ENCODE peak calls at places on chromosomes 6 and 20, in seven cellular contexts. N is H9, H is IMR-90, L is neuronal stem cell, C is H1, Z is mesenchymal stem cell, O is trophoblast cell. J is an unnamed sample.

GRCh38 chr6:158028876-158029275 is 47.2 kb downstream of the SYNJ2 start:
- DNase-seq in C (no peak), Z (no peak), N (no peak), H (no peak), O (no peak), L (no peak), J (no peak)

GRCh38 chr6:46972521-46972920 is 50.8 kb upstream of the ADGRF5 start:
- DNase-seq in H (no peak), O (no peak), Z (no peak), L (no peak), N (no peak), C (no peak), J (no peak)

GRCh38 chr20:17530716-17531536 is at the start of gene BFSP1:
- DNase-seq in L (peak; percentile 95), O (peak; percentile 46), N (peak; percentile 72), H (peak; percentile 52), C (peak; percentile 82), Z (peak; percentile 69), J (peak; percentile 72)

GRCh38 chr6:81228912-81229540 is 523.5 kb downstream of the TENT5A start:
- DNase-seq in C (no peak), O (no peak), N (no peak), H (peak; percentile 36), Z (peak; percentile 96), L (no peak), J (no peak)

GRCh38 chr20:57225830-57226229 is 40.6 kb downstream of the BMP7 start:
- DNase-seq in L (no peak), Z (no peak), N (no peak), H (no peak), C (no peak), O (no peak), J (no peak)

GRCh38 chr6:112912351-112913101 is 565.4 kb downstream of the RFPL4B start:
- DNase-seq in N (no peak), H (peak; percentile 41), L (no peak), Z (peak; percentile 13), C (no peak), O (no peak), J (no peak)

GRCh38 chr6:52526634-52527033 is 50.2 kb downstream of the TRAM2 start:
- DNase-seq in O (peak; percentile 42), H (peak; percentile 67), C (no peak), N (no peak), Z (peak; percentile 63), L (no peak), J (peak; percentile 71)

GRCh38 chr6:15668918-15669317 is 6.1 kb upstream of the DTNBP1 start:
- DNase-seq in H (no peak), O (no peak), N (no peak), C (no peak), Z (no peak), L (no peak), J (no peak)

GRCh38 chr6:84606860-84607259 is 157.5 kb downstream of the TBX18 start:
- DNase-seq in C (no peak), L (no peak), N (no peak), H (no peak), O (no peak), Z (no peak), J (no peak)

GRCh38 chr6:33288942-33289783 is at the start of the genes PFDN6 and WDR46:
- DNase-seq in L (peak; percentile 78), C (peak; percentile 84), Z (peak; percentile 96), O (peak; percentile 82), H (peak; percentile 88), N (peak; percentile 89), J (peak; percentile 95)

GRCh38 chr20:24235224-24235735 is 234.1 kb upstream of the SYNDIG1 start:
- DNase-seq in Z (no peak), N (no peak), H (no peak), C (no peak), L (no peak), O (no peak), J (no peak)

GRCh38 chr20:57652865-57653545 is 32.8 kb upstream of the ZBP1 start:
- DNase-seq in N (peak; percentile 22), O (no peak), Z (no peak), L (no peak), H (no peak), C (no peak), J (no peak)

GRCh38 chr6:138307352-138307751 is 70.4 kb upstream of the SMIM28 start:
- DNase-seq in N (no peak), O (peak; percentile 58), C (no peak), H (no peak), Z (no peak), L (no peak), J (no peak)

GRCh38 chr20:56826971-56827645 is 198.0 kb downstream of the TFAP2C start:
- DNase-seq in C (no peak), H (no peak), O (peak; percentile 82), Z (peak; percentile 71), L (no peak), N (no peak), J (no peak)

GRCh38 chr6:116008470-116009229 is 52.0 kb downstream of the FRK start:
- DNase-seq in H (peak; percentile 58), Z (peak; percentile 86), C (no peak), N (no peak), L (no peak), O (no peak), J (peak; percentile 32)

GRCh38 chr6:116444092-116444491 is 17.1 kb upstream of the CALHM6 start:
- DNase-seq in L (no peak), H (peak; percentile 51), O (no peak), N (no peak), C (no peak), Z (peak; percentile 47), J (peak; percentile 40)

GRCh38 chr6:111361648-111362047 is 121.4 kb downstream of the REV3L start:
- DNase-seq in H (peak; percentile 43), Z (peak; percentile 67), C (no peak), O (peak; percentile 12), L (peak; percentile 20), N (peak; percentile 48), J (peak; percentile 76)

GRCh38 chr6:142763205-142763604 is 181.8 kb downstream of the HIVEP2 start:
- DNase-seq in H (peak; percentile 55), O (peak; percentile 55), N (no peak), Z (no peak), L (no peak), C (no peak), J (no peak)

GRCh38 chr6:142760152-142760551 is 184.8 kb downstream of the HIVEP2 start:
- DNase-seq in H (peak; percentile 57), C (no peak), L (no peak), Z (no peak), O (no peak), N (no peak), J (no peak)

GRCh38 chr6:142758257-142759025 is 186.5 kb downstream of the HIVEP2 start:
- DNase-seq in Z (no peak), C (no peak), H (no peak), L (no peak), N (no peak), O (no peak), J (no peak)

GRCh38 chr6:142761756-142762155 is 183.2 kb downstream of the HIVEP2 start:
- DNase-seq in N (no peak), C (no peak), O (peak; percentile 38), H (no peak), L (no peak), Z (no peak), J (no peak)

GRCh38 chr6:142764306-142764705 is 180.7 kb downstream of the HIVEP2 start:
- DNase-seq in Z (no peak), H (no peak), O (no peak), N (no peak), L (no peak), C (no peak), J (no peak)
- H2BK120ac ChIP-seq in Z (no peak overlapping the region), H (no peak overlapping the region), O (no peak overlapping the region), N (no peak overlapping the region), L (no peak overlapping the region), C (no peak overlapping the region), J (no peak overlapping the region)

DNA sequence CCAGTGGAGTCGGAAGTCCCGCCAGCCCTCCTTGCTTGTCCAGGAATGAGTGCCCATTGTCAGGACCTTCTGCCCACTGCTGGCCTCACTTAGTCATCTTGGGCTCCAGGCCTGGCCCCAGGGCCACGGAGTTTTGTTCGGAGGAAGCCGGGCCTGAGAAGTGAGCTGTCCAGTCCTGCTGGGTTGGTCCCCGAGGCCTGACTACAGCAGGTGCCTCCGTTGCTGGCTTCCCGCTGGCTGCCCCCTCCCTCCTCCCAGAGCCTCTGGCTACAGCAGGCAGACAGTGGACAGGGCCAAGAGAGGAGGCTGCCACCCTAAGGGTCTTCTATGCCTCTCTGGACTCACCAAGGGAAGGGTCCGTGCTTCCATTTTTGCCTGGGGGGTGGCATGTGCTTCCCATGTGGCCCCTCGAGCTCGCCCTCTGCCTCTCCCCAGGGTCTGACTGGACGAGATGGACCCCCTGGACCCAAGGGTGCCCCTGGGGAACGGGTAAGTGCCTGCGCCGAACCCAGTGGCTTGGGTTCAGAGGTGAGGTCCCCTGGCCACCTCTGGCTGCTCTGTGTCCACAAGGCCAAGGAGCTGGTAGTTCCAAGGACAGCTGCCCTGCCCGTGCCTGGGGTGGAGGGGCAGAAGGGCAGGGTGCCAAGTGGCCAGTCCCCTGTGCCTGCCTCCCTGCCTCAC is 2.8 kb downstream of the COL9A3 start:
- DNase-seq in O (peak; percentile 97), N (no peak), H (peak; percentile 50), L (no peak), Z (no peak), C (no peak), J (no peak)
- H2BK5ac ChIP-seq in O (no peak overlapping the region), N (no peak overlapping the region), H (no peak overlapping the region), L (peak overlapping the region; percentile 90), Z (no peak overlapping the region), C (no peak overlapping the region), J (no peak overlapping the region)

DNA sequence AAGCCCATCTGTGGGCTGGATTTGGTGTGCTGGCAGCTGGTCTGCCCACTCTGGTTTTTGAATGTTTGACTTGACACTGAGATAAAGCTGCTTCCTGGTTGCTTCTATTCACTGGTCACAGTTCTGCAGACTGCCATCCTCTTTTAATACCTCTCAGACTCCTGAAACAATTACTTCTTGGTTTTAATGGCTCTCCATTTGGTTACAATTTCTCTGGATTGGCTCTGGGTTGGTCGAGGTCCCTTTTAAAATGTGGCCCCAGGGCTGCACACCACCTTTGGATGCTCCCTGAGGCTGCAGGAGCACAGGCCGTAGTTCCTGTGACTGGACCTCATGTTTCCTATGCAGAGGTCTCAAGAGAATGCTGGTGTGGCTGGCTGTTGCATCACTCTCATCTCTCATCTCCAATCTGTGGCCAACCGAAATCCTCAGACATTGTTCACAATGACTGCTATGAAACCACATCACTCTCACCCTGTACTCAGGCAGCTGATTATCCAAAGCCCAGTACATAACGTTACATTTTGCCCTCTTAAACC is 98.5 kb downstream of the INSM1 start:
- DNase-seq in C (no peak), Z (peak; percentile 49), O (peak; percentile 51), H (peak; percentile 85), L (no peak), N (no peak), J (no peak)
- H2BK120ac ChIP-seq in C (no peak overlapping the region), Z (no peak overlapping the region), O (no peak overlapping the region), H (no peak overlapping the region), L (no peak overlapping the region), N (no peak overlapping the region), J (no peak overlapping the region)

DNA sequence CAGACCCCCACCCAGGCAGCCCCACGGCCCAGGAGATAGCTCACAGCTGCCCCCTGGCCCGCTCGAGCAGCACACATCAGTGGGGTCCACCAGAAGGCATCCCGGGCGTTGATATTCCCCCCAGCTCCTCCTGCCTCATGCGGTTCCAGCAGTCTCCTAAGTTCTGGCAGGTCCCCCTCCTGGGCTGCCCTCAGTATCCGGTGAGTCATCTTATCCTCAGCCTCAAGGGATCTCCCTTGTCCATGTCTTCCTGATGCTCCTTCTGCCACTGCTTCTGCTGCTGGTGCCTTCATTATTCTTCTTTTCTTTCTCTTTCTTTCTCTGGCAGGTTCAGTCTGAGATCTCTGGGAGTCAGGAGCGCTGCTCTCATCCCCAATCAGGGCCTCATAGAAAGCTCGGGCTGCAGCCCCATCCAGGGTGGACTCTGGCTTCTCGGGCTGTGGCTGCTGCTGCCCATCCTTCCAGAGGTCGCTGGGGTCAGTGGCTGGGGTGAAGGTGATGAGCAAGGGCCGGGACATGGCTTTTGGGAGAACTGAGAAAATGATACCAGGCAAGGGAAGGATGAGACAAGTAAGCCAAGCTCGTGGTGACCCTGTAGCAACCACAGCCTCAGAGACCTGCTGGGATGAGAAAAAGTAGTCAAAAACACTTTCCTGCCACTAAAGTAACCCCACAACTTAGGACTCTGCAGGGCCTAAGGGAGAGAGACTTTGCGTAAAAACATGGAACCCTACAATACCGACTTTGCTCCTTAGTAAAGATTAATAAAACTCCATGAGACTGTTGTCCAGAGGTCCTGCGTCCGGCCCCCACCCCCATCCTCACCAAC is 622 bp downstream of the GPANK1 start:
- DNase-seq in O (peak; percentile 23), L (no peak), C (no peak), N (no peak), H (peak; percentile 89), Z (peak; percentile 89), J (peak; percentile 73)
- H2BK5ac ChIP-seq in O (peak overlapping the region; percentile 11), L (no peak overlapping the region), C (peak overlapping the region; percentile 91), N (no peak overlapping the region), H (peak overlapping the region; percentile 82), Z (peak overlapping the region; percentile 52), J (peak overlapping the region; percentile 41)

J was measured in mesendoderm.